ENCODE peak calls at places on chromosome 14, in seven cellular contexts. One of them, this sample, is unnamed.

GRCh38 chr14:22737052-22737451 is 29.4 kb upstream of the OXA1L start:
- DNase-seq in suprapubic skin: no peak
- DNase-seq in uterus: no peak
- DNase-seq in astrocyte: no peak
- DNase-seq in left ventricle myocardium inferior: no peak
- DNase-seq in lung: no peak
- DNase-seq in choroid plexus epithelial cell: no peak
- DNase-seq in this sample: no peak

GRCh38 chr14:100692859-100693558 is 33.7 kb upstream of the DLK1 start:
- DNase-seq in suprapubic skin: no peak
- DNase-seq in astrocyte: peak; percentile 94
- DNase-seq in left ventricle myocardium inferior: no peak
- DNase-seq in uterus: no peak
- DNase-seq in lung: peak; percentile 59
- DNase-seq in choroid plexus epithelial cell: peak; percentile 78
- DNase-seq in this sample: peak; percentile 92

GRCh38 chr14:92458959-92459478 is 54.6 kb upstream of the RIN3 start:
- DNase-seq in astrocyte: no peak
- DNase-seq in uterus: no peak
- DNase-seq in choroid plexus epithelial cell: no peak
- DNase-seq in left ventricle myocardium inferior: no peak
- DNase-seq in suprapubic skin: peak; percentile 48
- DNase-seq in lung: no peak
- DNase-seq in this sample: no peak

GRCh38 chr14:35819591-35820540 is 6.3 kb upstream of the BRMS1L start:
- DNase-seq in astrocyte: no peak
- DNase-seq in lung: no peak
- DNase-seq in choroid plexus epithelial cell: no peak
- DNase-seq in uterus: no peak
- DNase-seq in suprapubic skin: no peak
- DNase-seq in left ventricle myocardium inferior: no peak
- DNase-seq in this sample: no peak

GRCh38 chr14:61476737-61477410 is 155.5 kb downstream of the PRKCH start:
- DNase-seq in choroid plexus epithelial cell: peak; percentile 99
- DNase-seq in suprapubic skin: no peak
- DNase-seq in uterus: peak; percentile 65
- DNase-seq in left ventricle myocardium inferior: no peak
- DNase-seq in lung: peak; percentile 56
- DNase-seq in astrocyte: peak; percentile 95
- DNase-seq in this sample: peak; percentile 95

GRCh38 chr14:24634158-24634557 is at the start of gene GZMB:
- DNase-seq in astrocyte: no peak
- DNase-seq in uterus: no peak
- DNase-seq in lung: no peak
- DNase-seq in left ventricle myocardium inferior: no peak
- DNase-seq in choroid plexus epithelial cell: no peak
- DNase-seq in suprapubic skin: no peak
- DNase-seq in this sample: peak; percentile 12

GRCh38 chr14:59691266-59691665 is 114.7 kb upstream of the CCDC175 start:
- DNase-seq in lung: no peak
- DNase-seq in astrocyte: no peak
- DNase-seq in left ventricle myocardium inferior: no peak
- DNase-seq in uterus: no peak
- DNase-seq in suprapubic skin: no peak
- DNase-seq in choroid plexus epithelial cell: no peak
- DNase-seq in this sample: no peak

GRCh38 chr14:90850487-90850886 is 34.3 kb upstream of the TTC7B start:
- DNase-seq in suprapubic skin: no peak
- DNase-seq in uterus: peak; percentile 56
- DNase-seq in left ventricle myocardium inferior: no peak
- DNase-seq in astrocyte: peak; percentile 71
- DNase-seq in lung: no peak
- DNase-seq in choroid plexus epithelial cell: peak; percentile 29
- DNase-seq in this sample: no peak

GRCh38 chr14:89252887-89253532 is 164.0 kb downstream of the FOXN3 start:
- DNase-seq in choroid plexus epithelial cell: peak; percentile 46
- DNase-seq in lung: no peak
- DNase-seq in astrocyte: no peak
- DNase-seq in suprapubic skin: no peak
- DNase-seq in uterus: no peak
- DNase-seq in left ventricle myocardium inferior: no peak
- DNase-seq in this sample: peak; percentile 24

GRCh38 chr14:49951946-49952345 is 59.1 kb downstream of the ARF6 start:
- DNase-seq in uterus: no peak
- DNase-seq in suprapubic skin: no peak
- DNase-seq in choroid plexus epithelial cell: no peak
- DNase-seq in lung: no peak
- DNase-seq in left ventricle myocardium inferior: no peak
- DNase-seq in astrocyte: no peak
- DNase-seq in this sample: no peak

GRCh38 chr14:100330396-100330931 is 7.3 kb downstream of the SLC25A47 start:
- DNase-seq in suprapubic skin: no peak
- DNase-seq in left ventricle myocardium inferior: no peak
- DNase-seq in choroid plexus epithelial cell: no peak
- DNase-seq in lung: no peak
- DNase-seq in uterus: no peak
- DNase-seq in astrocyte: no peak
- DNase-seq in this sample: no peak

GRCh38 chr14:72549026-72549425 is 344.9 kb downstream of the DPF3 start:
- DNase-seq in suprapubic skin: no peak
- DNase-seq in choroid plexus epithelial cell: no peak
- DNase-seq in lung: no peak
- DNase-seq in uterus: no peak
- DNase-seq in astrocyte: no peak
- DNase-seq in left ventricle myocardium inferior: no peak
- DNase-seq in this sample: no peak

DNA sequence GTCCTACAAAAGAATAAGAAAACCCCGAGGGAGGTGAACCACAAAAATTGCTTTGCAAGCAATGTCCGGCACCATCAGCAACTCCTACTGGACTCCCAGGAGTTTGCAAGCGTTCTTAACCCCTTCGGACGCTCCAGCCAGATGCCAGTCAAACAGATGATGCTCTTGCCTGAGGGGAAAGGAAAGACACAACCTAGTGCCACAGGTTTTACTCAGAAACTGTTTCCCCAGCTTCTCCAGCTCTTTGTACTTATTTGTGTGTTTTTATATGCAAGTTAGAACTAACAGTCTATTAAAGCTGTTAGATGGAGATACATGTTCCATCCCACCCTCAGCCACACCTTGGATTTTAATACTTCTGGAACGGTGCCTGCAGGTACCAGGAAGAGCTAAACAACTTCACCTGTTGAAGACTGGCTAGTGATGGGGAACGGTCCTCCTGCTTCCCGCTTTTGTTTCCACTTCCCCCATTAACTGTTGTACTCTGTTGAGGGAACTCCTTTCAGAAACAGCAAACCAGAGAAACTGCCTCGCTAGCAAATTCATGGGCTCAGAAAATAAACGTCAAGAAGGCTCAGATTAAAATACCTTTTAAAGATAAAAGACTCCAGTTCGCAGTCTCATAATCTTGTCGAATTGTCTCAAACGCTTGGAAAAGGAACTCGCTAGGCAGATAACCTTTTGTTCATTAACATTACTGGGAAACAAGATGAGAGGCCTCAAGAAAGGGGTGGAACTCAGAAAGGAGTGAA is 1.1 kb upstream of the FERMT2 start:
- DNase-seq in suprapubic skin: no peak
- DNase-seq in choroid plexus epithelial cell: peak; percentile 92
- DNase-seq in lung: peak; percentile 40
- DNase-seq in left ventricle myocardium inferior: no peak
- DNase-seq in astrocyte: peak; percentile 65
- DNase-seq in uterus: peak; percentile 61
- DNase-seq in this sample: peak; percentile 86
- TF ChIP-seq CTCF in suprapubic skin: peak; percentile 28
- TF ChIP-seq CTCF in choroid plexus epithelial cell: peak; percentile 70
- TF ChIP-seq CTCF in lung: no peak
- TF ChIP-seq CTCF in left ventricle myocardium inferior: peak; percentile 62
- TF ChIP-seq CTCF in astrocyte: peak; percentile 47
- TF ChIP-seq CTCF in uterus: peak; percentile 46
- TF ChIP-seq CTCF in this sample: peak; percentile 62

DNA sequence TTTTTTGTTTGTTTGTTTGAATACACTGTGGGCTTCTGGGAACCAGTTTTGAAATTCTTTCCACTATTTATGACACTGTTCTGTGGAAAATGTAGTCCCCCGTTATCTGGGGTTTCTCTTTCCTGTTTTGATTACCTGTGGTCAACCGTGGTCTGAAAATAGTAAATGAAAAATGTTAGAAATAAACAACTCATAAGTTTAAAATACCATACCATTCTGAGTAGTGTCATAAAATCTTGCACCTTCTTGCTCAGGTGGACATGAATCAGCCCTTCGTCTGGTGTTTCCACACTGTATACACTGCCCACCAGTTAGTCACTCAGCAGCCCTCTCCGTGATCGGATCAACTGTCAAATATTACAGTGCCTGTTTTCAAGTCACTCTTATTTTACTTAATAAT is 5.1 kb upstream of the PAPOLA start:
- DNase-seq in suprapubic skin: no peak
- DNase-seq in lung: no peak
- DNase-seq in uterus: no peak
- DNase-seq in left ventricle myocardium inferior: no peak
- DNase-seq in astrocyte: no peak
- DNase-seq in choroid plexus epithelial cell: peak; percentile 5
- DNase-seq in this sample: no peak
- H3K4me3 ChIP-seq in suprapubic skin: no peak overlapping the region
- H3K4me3 ChIP-seq in lung: no peak overlapping the region
- H3K4me3 ChIP-seq in uterus: no peak overlapping the region
- H3K4me3 ChIP-seq in left ventricle myocardium inferior: no peak overlapping the region
- H3K4me3 ChIP-seq in astrocyte: no peak overlapping the region
- H3K4me3 ChIP-seq in choroid plexus epithelial cell: no peak overlapping the region
- H3K4me3 ChIP-seq in this sample: no peak overlapping the region

GRCh38 chr14:64960762-64961276 is 11.3 kb downstream of the RAB15 start:
- DNase-seq in astrocyte: no peak
- DNase-seq in choroid plexus epithelial cell: no peak
- DNase-seq in lung: no peak
- DNase-seq in left ventricle myocardium inferior: no peak
- DNase-seq in suprapubic skin: no peak
- DNase-seq in uterus: no peak
- DNase-seq in this sample: no peak
- TF ChIP-seq CTCF in astrocyte: no peak
- TF ChIP-seq CTCF in choroid plexus epithelial cell: peak; percentile 34
- TF ChIP-seq CTCF in lung: no peak
- TF ChIP-seq CTCF in left ventricle myocardium inferior: no peak
- TF ChIP-seq CTCF in suprapubic skin: no peak
- TF ChIP-seq CTCF in uterus: no peak
- TF ChIP-seq CTCF in this sample: no peak

GRCh38 chr14:81435578-81436295 is 35.6 kb upstream of the STON2 start:
- DNase-seq in uterus: no peak
- DNase-seq in astrocyte: no peak
- DNase-seq in lung: peak; percentile 55
- DNase-seq in left ventricle myocardium inferior: peak; percentile 54
- DNase-seq in suprapubic skin: peak; percentile 81
- DNase-seq in choroid plexus epithelial cell: peak; percentile 18
- DNase-seq in this sample: no peak

GRCh38 chr14:81436296-81437138 is 36.4 kb upstream of the STON2 start:
- DNase-seq in left ventricle myocardium inferior: peak; percentile 79
- DNase-seq in astrocyte: peak; percentile 37
- DNase-seq in lung: peak; percentile 64
- DNase-seq in choroid plexus epithelial cell: peak; percentile 52
- DNase-seq in suprapubic skin: peak; percentile 79
- DNase-seq in uterus: peak; percentile 36
- DNase-seq in this sample: peak; percentile 47

GRCh38 chr14:81435048-81435577 is 35.0 kb upstream of the STON2 start:
- DNase-seq in astrocyte: no peak
- DNase-seq in uterus: no peak
- DNase-seq in lung: no peak
- DNase-seq in left ventricle myocardium inferior: no peak
- DNase-seq in choroid plexus epithelial cell: no peak
- DNase-seq in suprapubic skin: no peak
- DNase-seq in this sample: no peak

GRCh38 chr14:81440041-81440440 is 39.9 kb upstream of the STON2 start:
- DNase-seq in uterus: no peak
- DNase-seq in left ventricle myocardium inferior: no peak
- DNase-seq in lung: no peak
- DNase-seq in suprapubic skin: no peak
- DNase-seq in astrocyte: no peak
- DNase-seq in choroid plexus epithelial cell: no peak
- DNase-seq in this sample: no peak

GRCh38 chr14:81437226-81437625 is 37.1 kb upstream of the STON2 start:
- DNase-seq in uterus: no peak
- DNase-seq in lung: no peak
- DNase-seq in suprapubic skin: no peak
- DNase-seq in choroid plexus epithelial cell: no peak
- DNase-seq in astrocyte: no peak
- DNase-seq in left ventricle myocardium inferior: no peak
- DNase-seq in this sample: no peak
- H3K4me3 ChIP-seq in uterus: no peak overlapping the region
- H3K4me3 ChIP-seq in lung: no peak overlapping the region
- H3K4me3 ChIP-seq in suprapubic skin: peak overlapping the region; percentile 71
- H3K4me3 ChIP-seq in choroid plexus epithelial cell: no peak overlapping the region
- H3K4me3 ChIP-seq in astrocyte: no peak overlapping the region
- H3K4me3 ChIP-seq in left ventricle myocardium inferior: peak overlapping the region; percentile 72
- H3K4me3 ChIP-seq in this sample: no peak overlapping the region

DNA sequence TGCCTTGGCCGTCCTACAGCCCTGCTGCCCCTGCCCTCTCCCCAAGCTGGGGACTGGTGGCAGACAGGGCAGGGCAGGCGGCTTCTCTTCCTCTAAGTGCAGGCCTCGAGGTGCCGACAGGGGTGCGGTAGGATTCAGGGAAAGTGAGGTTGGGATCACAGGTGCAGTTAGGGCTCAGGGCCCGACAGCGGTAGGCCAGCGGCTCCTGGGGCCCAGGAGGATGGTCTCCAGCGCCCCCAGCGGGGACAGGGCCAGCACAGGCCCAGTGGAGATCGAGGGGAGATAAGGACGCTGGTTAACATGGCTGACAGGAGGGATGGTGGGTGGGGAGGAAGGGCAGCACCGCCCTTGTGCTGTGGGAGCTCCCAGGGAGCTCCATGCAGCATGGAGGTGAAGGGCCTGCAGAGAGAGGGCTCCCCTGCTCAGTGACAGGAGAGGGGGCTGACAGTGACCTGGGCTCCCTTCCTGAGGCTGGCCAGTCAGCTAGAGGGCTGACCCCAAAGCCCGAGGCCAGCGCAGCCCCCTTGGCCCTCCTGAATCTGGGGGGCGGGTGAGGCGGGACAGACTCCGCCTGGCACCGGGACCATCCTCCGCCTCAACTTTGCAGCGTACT is 860 bp upstream of the CRIP1 start:
- DNase-seq in uterus: no peak
- DNase-seq in astrocyte: no peak
- DNase-seq in choroid plexus epithelial cell: no peak
- DNase-seq in lung: no peak
- DNase-seq in suprapubic skin: no peak
- DNase-seq in left ventricle myocardium inferior: peak; percentile 46
- DNase-seq in this sample: no peak
- TF ChIP-seq CTCF in uterus: peak; percentile 13
- TF ChIP-seq CTCF in astrocyte: peak; percentile 25
- TF ChIP-seq CTCF in choroid plexus epithelial cell: peak; percentile 44
- TF ChIP-seq CTCF in lung: no peak
- TF ChIP-seq CTCF in suprapubic skin: peak; percentile 13
- TF ChIP-seq CTCF in left ventricle myocardium inferior: peak; percentile 56
- TF ChIP-seq CTCF in this sample: no peak

This sample was measured in fibroblast of mammary gland.